ENCODE peak calls at places on chromosomes 16 and 17, in seven cellular contexts. T is NT2/D1; J is adrenal gland; A is CD8-positive, alpha-beta T cell; K is sigmoid colon; Q is pancreas; B is fibroblast of lung. U is an unnamed sample.

GRCh38 chr17:6587310-6587709 is 31.0 kb upstream of the PITPNM3 start:
- DNase-seq in T (no peak), J (no peak), A (no peak), K (no peak), Q (no peak), B (no peak), U (no peak)

GRCh38 chr17:72730091-72730490 is 362.4 kb downstream of the SLC39A11 start:
- DNase-seq in T (no peak), J (no peak), A (no peak), K (no peak), Q (no peak), B (peak), U (no peak)

GRCh38 chr16:4654946-4655590 is 30.4 kb downstream of the MGRN1 start:
- DNase-seq in T (no peak), J (no peak), A (no peak), K (no peak), Q (no peak), B (no peak), U (no peak)

GRCh38 chr17:7745748-7746470 is 28.4 kb downstream of the DNAH2 start:
- DNase-seq in T (no peak), J (peak), A (no peak), K (no peak), Q (no peak), B (peak), U (peak)

GRCh38 chr17:82292251-82293154 is 19.0 kb upstream of the CSNK1D start:
- DNase-seq in T (peak), J (peak), A (peak), K (peak), Q (peak), B (peak), U (peak)

GRCh38 chr17:51486091-51486490 is 225.7 kb downstream of the UTP18 start:
- DNase-seq in T (no peak), J (no peak), A (no peak), K (no peak), Q (no peak), B (no peak), U (no peak)

GRCh38 chr17:82605939-82606600 is 42.2 kb downstream of the WDR45B start:
- DNase-seq in T (no peak), J (no peak), A (no peak), K (no peak), Q (no peak), B (no peak), U (no peak)

GRCh38 chr17:16377804-16378400 is 3.0 kb upstream of the UBB start:
- DNase-seq in T (no peak), J (no peak), A (no peak), K (no peak), Q (no peak), B (peak), U (no peak)

GRCh38 chr17:76479515-76480048 is 12.2 kb downstream of the AANAT start:
- DNase-seq in T (no peak), J (no peak), A (no peak), K (no peak), Q (no peak), B (no peak), U (no peak)

GRCh38 chr17:75642221-75643032 is 9.2 kb downstream of the SMIM5 start:
- DNase-seq in T (no peak), J (no peak), A (no peak), K (no peak), Q (peak), B (no peak), U (no peak)

GRCh38 chr16:73285336-73285735 is 237.4 kb upstream of the ZFHX3 start:
- DNase-seq in T (no peak), J (no peak), A (no peak), K (no peak), Q (no peak), B (no peak), U (no peak)

GRCh38 chr16:68289621-68290329 is 21.0 kb downstream of the SLC7A6OS start:
- DNase-seq in T (no peak), J (no peak), A (no peak), K (no peak), Q (no peak), B (no peak), U (no peak)

GRCh38 chr16:31148281-31148728 is 1.6 kb downstream of the PRSS36 start:
- DNase-seq in T (no peak), J (no peak), A (no peak), K (no peak), Q (peak), B (no peak), U (no peak)

GRCh38 chr17:62689441-62690167 is 62.1 kb downstream of the MRC2 start:
- DNase-seq in T (no peak), J (no peak), A (no peak), K (no peak), Q (no peak), B (no peak), U (no peak)

GRCh38 chr17:59783221-59784016 is 76.0 kb downstream of the VMP1 start:
- DNase-seq in T (no peak), J (no peak), A (no peak), K (no peak), Q (no peak), B (peak), U (no peak)

GRCh38 chr16:66549284-66550131 is at the start of gene TK2:
- DNase-seq in T (peak), J (peak), A (peak), K (peak), Q (peak), B (peak), U (no peak)

GRCh38 chr16:12798846-12799245 is 4.8 kb downstream of the CPPED1 start:
- DNase-seq in T (no peak), J (no peak), A (no peak), K (no peak), Q (no peak), B (no peak), U (no peak)

GRCh38 chr16:3087836-3088235 is 11.3 kb downstream of the ZSCAN10 start:
- DNase-seq in T (no peak), J (no peak), A (no peak), K (no peak), Q (no peak), B (no peak), U (no peak)

GRCh38 chr17:57512258-57512657 is 232.8 kb downstream of the CCDC182 start:
- DNase-seq in T (no peak), J (no peak), A (no peak), K (no peak), Q (no peak), B (no peak), U (no peak)

GRCh38 chr16:9238346-9238745 is 146.9 kb downstream of the HAPSTR1 start:
- DNase-seq in T (no peak), J (no peak), A (no peak), K (no peak), Q (no peak), B (no peak), U (no peak)

DNA sequence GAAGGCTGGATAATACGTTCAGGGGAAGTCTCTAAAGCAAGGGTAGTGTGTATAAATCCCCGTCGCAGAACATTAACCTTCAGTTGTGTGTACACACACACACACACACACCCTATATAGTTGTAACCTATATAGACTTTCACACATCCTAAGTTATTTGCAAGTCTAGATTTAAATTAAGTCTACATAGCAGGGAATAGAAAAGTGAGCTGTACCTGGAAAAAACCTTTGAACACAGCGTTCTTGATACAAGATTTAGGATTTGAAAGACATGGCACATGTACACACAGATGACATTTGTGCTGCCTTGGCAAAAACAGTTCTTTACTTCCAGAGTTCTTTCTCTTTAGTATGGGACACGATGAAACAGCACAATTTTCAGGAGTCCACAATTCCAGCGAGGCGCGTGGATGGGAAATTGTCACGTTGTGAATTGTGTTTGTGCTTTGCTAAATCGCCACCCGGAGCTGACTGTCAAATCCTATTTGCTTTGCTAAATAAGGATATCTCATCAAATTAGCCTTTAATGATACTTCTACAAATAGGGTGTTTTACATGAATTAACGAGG is 233.9 kb downstream of the MRTFB start:
- DNase-seq in T (no peak), J (no peak), A (no peak), K (no peak), Q (peak), B (no peak), U (no peak)
- H3K4me3 ChIP-seq in T (no peak), J (no peak), A (no peak), K (no peak), Q (peak), B (no peak), U (no peak)

GRCh38 chr17:31487648-31488263 is 96.3 kb downstream of the RAB11FIP4 start:
- DNase-seq in T (peak), J (peak), A (peak), K (peak), Q (peak), B (no peak), U (no peak)
- H3K4me3 ChIP-seq in T (peak), J (no peak), A (peak), K (peak), Q (peak), B (peak), U (peak)

GRCh38 chr16:56102159-56102798 is 89.0 kb upstream of the GNAO1 start:
- DNase-seq in T (no peak), J (peak), A (no peak), K (peak), Q (no peak), B (peak), U (no peak)
- H3K4me3 ChIP-seq in T (no peak), J (no peak), A (no peak), K (peak), Q (no peak), B (no peak), U (no peak)

GRCh38 chr17:15260376-15261062 is 4.6 kb downstream of the PMP22 start:
- DNase-seq in T (peak), J (peak), A (peak), K (peak), Q (peak), B (peak), U (no peak)

GRCh38 chr17:15258113-15258512 is 7.0 kb downstream of the PMP22 start:
- DNase-seq in T (no peak), J (no peak), A (no peak), K (no peak), Q (no peak), B (no peak), U (no peak)

GRCh38 chr17:15255713-15256454 is 9.2 kb downstream of the PMP22 start:
- DNase-seq in T (no peak), J (no peak), A (no peak), K (no peak), Q (no peak), B (no peak), U (no peak)

GRCh38 chr17:15261063-15261817 is 3.9 kb downstream of the PMP22 start:
- DNase-seq in T (no peak), J (peak), A (no peak), K (peak), Q (peak), B (peak), U (no peak)

GRCh38 chr17:15257316-15257925 is 7.7 kb downstream of the PMP22 start:
- DNase-seq in T (peak), J (peak), A (peak), K (peak), Q (peak), B (peak), U (no peak)
- H3K4me3 ChIP-seq in T (no peak), J (no peak), A (no peak), K (peak), Q (no peak), B (no peak), U (no peak)

DNA sequence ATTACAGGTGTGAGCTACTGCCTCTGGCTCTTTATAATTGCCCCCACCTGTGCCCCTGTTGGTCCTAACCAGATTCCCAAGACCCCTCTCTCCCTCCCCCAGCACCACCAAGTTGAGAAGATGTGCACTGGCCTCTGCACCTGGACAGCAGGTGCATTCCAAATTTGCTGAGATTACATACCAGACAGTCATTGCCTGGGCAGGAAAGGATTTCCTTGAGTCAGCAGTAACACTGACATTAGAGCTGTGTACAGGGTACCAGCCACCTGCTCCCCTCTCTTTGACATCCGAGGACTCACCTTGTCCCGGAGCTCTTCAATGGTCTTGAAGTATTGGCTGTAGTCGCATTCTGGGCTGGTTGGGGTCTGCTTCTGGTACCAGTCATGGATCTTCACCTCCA is 659 bp downstream of the KRT15 start:
- DNase-seq in T (no peak), J (no peak), A (no peak), K (no peak), Q (no peak), B (no peak), U (no peak)
- H3K4me3 ChIP-seq in T (no peak), J (no peak), A (no peak), K (no peak), Q (no peak), B (no peak), U (no peak)

GRCh38 chr17:64130559-64131001 is 636 bp upstream of the ERN1 start:
- DNase-seq in T (no peak), J (peak), A (peak), K (peak), Q (no peak), B (peak), U (no peak)
- H3K4me3 ChIP-seq in T (peak), J (no peak), A (peak), K (peak), Q (peak), B (peak), U (peak)

DNA sequence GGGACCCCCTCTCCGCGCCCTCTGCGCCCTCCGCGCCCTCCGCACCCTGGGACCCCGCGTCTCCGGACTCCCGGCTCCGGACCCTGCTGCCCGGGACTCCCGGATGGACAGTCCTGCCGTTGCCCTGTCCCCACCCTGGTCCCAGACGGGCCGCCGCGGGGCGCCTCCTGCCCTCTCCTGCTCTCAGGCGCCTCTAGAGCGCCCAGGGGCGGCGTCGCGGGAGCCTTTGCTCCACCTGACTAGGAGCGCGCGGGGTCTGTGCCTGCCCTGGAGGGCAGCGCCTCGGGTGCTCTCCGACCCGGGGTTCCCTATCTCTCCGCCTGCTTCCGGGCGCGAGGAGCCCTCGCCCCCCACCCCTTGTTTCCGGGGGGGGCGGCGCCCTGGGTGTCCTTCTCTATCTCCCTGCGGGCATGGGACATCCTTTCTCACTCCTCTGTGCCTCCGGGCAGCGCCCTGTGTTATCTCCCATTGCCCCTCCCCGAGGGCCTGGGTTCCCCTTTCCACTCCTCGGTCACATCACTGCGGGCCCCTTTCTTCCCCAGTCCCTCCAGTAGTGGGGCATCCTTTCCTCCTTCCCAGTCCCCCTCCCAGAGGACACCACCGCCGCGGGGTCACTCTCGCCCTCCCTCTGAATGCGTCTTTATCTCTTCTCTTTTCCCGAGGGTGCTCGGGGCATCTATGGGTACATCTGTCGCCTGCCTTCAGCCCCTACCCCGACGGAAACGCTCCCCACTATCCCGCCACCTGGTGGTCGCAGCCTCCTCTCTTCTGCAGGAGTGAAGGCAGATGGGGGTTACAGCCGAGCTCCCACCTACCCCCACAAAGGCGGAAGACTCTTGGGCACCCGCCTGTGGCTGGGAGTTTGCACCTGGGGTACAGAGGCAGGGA is 865 bp downstream of the PRKCB start:
- DNase-seq in T (no peak), J (no peak), A (peak), K (peak), Q (peak), B (no peak), U (no peak)
- H3K4me3 ChIP-seq in T (peak), J (no peak), A (peak), K (peak), Q (peak), B (no peak), U (no peak)

GRCh38 chr17:68760141-68760475 is 158.9 kb upstream of the FAM20A start:
- DNase-seq in T (no peak), J (no peak), A (no peak), K (no peak), Q (no peak), B (no peak), U (no peak)

GRCh38 chr17:68759002-68759342 is 157.8 kb upstream of the FAM20A start:
- DNase-seq in T (no peak), J (no peak), A (no peak), K (no peak), Q (no peak), B (no peak), U (no peak)

GRCh38 chr17:68762911-68763310 is 161.7 kb upstream of the FAM20A start:
- DNase-seq in T (no peak), J (no peak), A (no peak), K (no peak), Q (no peak), B (no peak), U (no peak)

GRCh38 chr17:68763551-68763950 is 162.4 kb upstream of the FAM20A start:
- DNase-seq in T (no peak), J (no peak), A (no peak), K (no peak), Q (no peak), B (no peak), U (no peak)

GRCh38 chr17:68759343-68760140 is 158.4 kb upstream of the FAM20A start:
- DNase-seq in T (peak), J (peak), A (peak), K (peak), Q (peak), B (peak), U (peak)
- H3K4me3 ChIP-seq in T (peak), J (no peak), A (no peak), K (peak), Q (peak), B (peak), U (peak)

GRCh38 chr17:78738245-78738644 is 43.8 kb downstream of the CYTH1 start:
- DNase-seq in T (no peak), J (no peak), A (no peak), K (no peak), Q (no peak), B (no peak), U (no peak)

GRCh38 chr17:78737332-78737731 is 44.7 kb downstream of the CYTH1 start:
- DNase-seq in T (no peak), J (no peak), A (no peak), K (no peak), Q (no peak), B (peak), U (no peak)

GRCh38 chr17:78734841-78735641 is 47.0 kb downstream of the CYTH1 start:
- DNase-seq in T (no peak), J (no peak), A (no peak), K (no peak), Q (no peak), B (no peak), U (no peak)

GRCh38 chr17:78735832-78736525 is 46.1 kb downstream of the CYTH1 start:
- DNase-seq in T (no peak), J (no peak), A (no peak), K (no peak), Q (no peak), B (no peak), U (no peak)

GRCh38 chr17:78736526-78737079 is 45.5 kb downstream of the CYTH1 start:
- DNase-seq in T (no peak), J (peak), A (peak), K (peak), Q (peak), B (no peak), U (no peak)
- H3K4me3 ChIP-seq in T (no peak), J (no peak), A (peak), K (peak), Q (peak), B (no peak), U (peak)

GRCh38 chr16:87333101-87333500 is 15.9 kb upstream of the C16orf95 start:
- DNase-seq in T (no peak), J (no peak), A (no peak), K (no peak), Q (peak), B (no peak), U (no peak)
- H3K4me3 ChIP-seq in T (no peak), J (no peak), A (no peak), K (no peak), Q (no peak), B (no peak), U (no peak)